ENCODE peak calls at places on chromosomes 16 and 17, in four cellular contexts. N is K562, D is H1, K is GM12878. V is an unnamed sample.

GRCh38 chr16:1146409-1146808 is 6.5 kb upstream of the CACNA1H start:
- DNase-seq in D (no peak), K (no peak), N (peak), V (no peak)

GRCh38 chr17:79951361-79952264 is 84.1 kb downstream of the TBC1D16 start:
- DNase-seq in K (no peak), D (no peak), N (no peak), V (peak)

GRCh38 chr16:65958096-65958495 is 408.4 kb upstream of the CDH5 start:
- DNase-seq in K (no peak), D (no peak), N (no peak), V (no peak)

GRCh38 chr16:10820546-10820945 is 2.0 kb upstream of the TVP23A start:
- DNase-seq in K (no peak), D (no peak), N (no peak), V (no peak)

GRCh38 chr16:66443269-66443652 is 16.2 kb downstream of the BEAN1 start:
- DNase-seq in N (no peak), K (no peak), D (no peak), V (no peak)

GRCh38 chr17:65323055-65323454 is 185.9 kb downstream of the RGS9 start:
- DNase-seq in N (no peak), D (no peak), K (no peak), V (no peak)

GRCh38 chr16:17166095-17166494 is 304.7 kb downstream of the XYLT1 start:
- DNase-seq in N (no peak), D (no peak), K (no peak), V (no peak)

GRCh38 chr16:1964046-1964505 is 550 bp downstream of the RPS2 start:
- DNase-seq in N (peak), K (no peak), D (no peak), V (no peak)

GRCh38 chr17:12727076-12727750 is 61.5 kb downstream of the MYOCD start:
- DNase-seq in K (no peak), N (no peak), D (no peak), V (no peak)

GRCh38 chr16:83513006-83513755 is 294.6 kb upstream of the HSBP1 start:
- DNase-seq in N (no peak), K (no peak), D (no peak), V (no peak)

GRCh38 chr17:78343099-78343432 is 16.8 kb downstream of the SOCS3 start:
- DNase-seq in K (no peak), D (no peak), N (no peak), V (no peak)

GRCh38 chr17:40884708-40885512 is at the start of gene KRT20:
- DNase-seq in N (no peak), D (no peak), K (no peak), V (no peak)

GRCh38 chr16:68355447-68356248 is 44.8 kb downstream of the PRMT7 start:
- DNase-seq in K (no peak), N (no peak), D (no peak), V (no peak)

GRCh38 chr17:1714980-1715802 is 5.0 kb upstream of the TLCD2 start:
- DNase-seq in N (peak), D (no peak), K (no peak), V (peak)

GRCh38 chr17:3475812-3476686 is at the start of gene ASPA:
- DNase-seq in K (no peak), D (no peak), N (no peak), V (no peak)

GRCh38 chr17:60356947-60357346 is 35.0 kb downstream of the USP32 start:
- DNase-seq in N (no peak), K (no peak), D (no peak), V (no peak)

GRCh38 chr17:5179003-5179402 is 12.7 kb downstream of the ZNF594 start:
- DNase-seq in K (no peak), N (no peak), D (no peak), V (no peak)

GRCh38 chr16:19393226-19394074 is 24.2 kb upstream of the TMC5 start:
- DNase-seq in D (no peak), K (no peak), N (no peak), V (no peak)

GRCh38 chr17:49260011-49260921 is 29.7 kb upstream of the PHOSPHO1 start:
- DNase-seq in K (no peak), N (peak), D (no peak), V (peak)

GRCh38 chr16:17301593-17302135 is 169.1 kb downstream of the XYLT1 start:
- DNase-seq in D (no peak), N (no peak), K (peak), V (no peak)

GRCh38 chr16:84884311-84885023 is 64.7 kb downstream of the CRISPLD2 start:
- DNase-seq in K (no peak), N (peak), D (no peak), V (peak)

GRCh38 chr16:58733248-58733670 is 857 bp downstream of the GOT2 start:
- DNase-seq in N (no peak), D (no peak), K (no peak), V (peak)

GRCh38 chr17:67520282-67520906 is 143.3 kb downstream of the PITPNC1 start:
- DNase-seq in N (no peak), D (no peak), K (no peak), V (no peak)

GRCh38 chr17:68771867-68772515 is 170.8 kb upstream of the FAM20A start:
- DNase-seq in K (no peak), D (no peak), N (peak), V (peak)

GRCh38 chr16:3030872-3031212 is 5.9 kb downstream of the BICDL2 start:
- DNase-seq in K (no peak), N (no peak), D (no peak), V (no peak)

GRCh38 chr16:88705746-88706287 is 391 bp downstream of the RNF166 start:
- DNase-seq in D (no peak), N (no peak), K (no peak), V (no peak)

GRCh38 chr16:89308391-89309333 is 91.2 kb downstream of the ZNF778 start:
- DNase-seq in D (no peak), N (peak), K (no peak), V (no peak)

GRCh38 chr17:69872675-69873262 is 202.3 kb upstream of the KCNJ16 start:
- DNase-seq in D (no peak), K (no peak), N (no peak), V (no peak)

GRCh38 chr17:69869667-69870066 is 205.4 kb upstream of the KCNJ16 start:
- DNase-seq in D (no peak), K (no peak), N (no peak), V (no peak)

GRCh38 chr17:69870751-69871199 is 204.2 kb upstream of the KCNJ16 start:
- DNase-seq in K (no peak), D (peak), N (no peak), V (no peak)

GRCh38 chr17:69871318-69871717 is 203.7 kb upstream of the KCNJ16 start:
- DNase-seq in N (no peak), K (no peak), D (no peak), V (no peak)

DNA sequence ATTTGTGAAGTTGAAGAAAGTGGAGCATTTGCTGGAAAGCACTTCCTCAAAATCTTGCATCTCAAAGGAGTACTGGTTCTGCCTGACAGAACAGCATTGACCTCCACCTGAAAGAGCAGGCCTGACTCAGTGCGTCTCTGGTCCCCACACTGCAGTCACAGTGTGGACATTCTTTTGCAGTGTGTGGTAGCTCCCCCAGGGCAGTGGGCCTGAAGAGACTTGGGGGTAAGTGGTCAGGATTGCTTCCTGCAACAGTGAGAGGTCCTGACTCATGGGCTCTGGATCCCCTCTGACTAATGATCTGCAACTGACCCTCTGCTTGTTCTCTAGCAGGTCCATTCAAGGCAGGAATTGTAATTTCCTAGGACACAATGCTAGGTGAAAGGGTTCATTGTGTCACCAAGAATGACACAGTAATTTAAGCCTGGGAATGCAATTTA is 204.9 kb upstream of the KCNJ16 start:
- DNase-seq in K (no peak), D (peak), N (no peak), V (no peak)
- TF ChIP-seq BRCA1 in K (no peak), D (no peak), N (no peak), V (no peak)

DNA sequence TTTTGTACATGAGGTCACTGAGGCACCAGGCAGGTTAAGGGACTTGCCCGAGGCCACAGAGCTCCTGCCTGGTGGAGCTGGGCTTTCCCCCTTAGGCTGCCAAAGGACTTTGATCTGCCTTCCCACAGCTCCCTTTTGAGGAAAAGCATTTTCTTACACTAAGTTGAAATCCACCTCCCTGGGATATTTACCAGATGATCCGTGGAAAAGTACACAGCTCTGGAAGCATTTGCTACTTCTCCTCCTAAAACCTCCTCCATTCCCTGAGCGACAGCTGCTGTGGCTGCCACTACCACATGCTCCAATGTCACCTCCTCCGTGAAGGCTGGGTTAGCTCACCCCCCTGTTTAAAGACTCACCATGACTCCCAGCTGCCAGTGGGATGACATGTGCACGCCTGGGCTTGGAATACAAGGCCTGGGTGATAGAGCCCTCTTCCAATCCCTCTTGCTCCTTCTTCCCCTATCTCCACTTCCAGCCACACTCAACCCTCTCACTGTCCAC is 1.2 kb upstream of the MPRIP start:
- DNase-seq in D (no peak), K (no peak), N (peak), V (peak)
- TF ChIP-seq SIN3A in D (peak), K (no peak), N (no peak), V (peak)

DNA sequence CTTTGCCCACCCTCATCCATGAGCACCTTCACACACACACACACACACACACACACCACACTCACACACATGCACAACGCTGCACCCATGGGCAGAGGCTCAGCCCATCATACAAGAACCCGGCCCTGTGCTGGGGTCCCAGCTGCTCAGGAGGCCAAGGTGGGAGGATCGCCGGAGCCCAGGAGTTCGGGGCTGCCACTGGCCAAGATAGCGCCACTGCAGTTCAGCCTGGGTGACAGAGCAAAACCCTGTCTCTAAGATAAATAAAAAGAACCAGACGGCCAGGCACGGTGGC is 3.4 kb upstream of the FSCN2 start:
- DNase-seq in K (no peak), D (no peak), N (no peak), V (no peak)
- TF ChIP-seq BRCA1 in K (no peak), D (no peak), N (no peak), V (no peak)

DNA sequence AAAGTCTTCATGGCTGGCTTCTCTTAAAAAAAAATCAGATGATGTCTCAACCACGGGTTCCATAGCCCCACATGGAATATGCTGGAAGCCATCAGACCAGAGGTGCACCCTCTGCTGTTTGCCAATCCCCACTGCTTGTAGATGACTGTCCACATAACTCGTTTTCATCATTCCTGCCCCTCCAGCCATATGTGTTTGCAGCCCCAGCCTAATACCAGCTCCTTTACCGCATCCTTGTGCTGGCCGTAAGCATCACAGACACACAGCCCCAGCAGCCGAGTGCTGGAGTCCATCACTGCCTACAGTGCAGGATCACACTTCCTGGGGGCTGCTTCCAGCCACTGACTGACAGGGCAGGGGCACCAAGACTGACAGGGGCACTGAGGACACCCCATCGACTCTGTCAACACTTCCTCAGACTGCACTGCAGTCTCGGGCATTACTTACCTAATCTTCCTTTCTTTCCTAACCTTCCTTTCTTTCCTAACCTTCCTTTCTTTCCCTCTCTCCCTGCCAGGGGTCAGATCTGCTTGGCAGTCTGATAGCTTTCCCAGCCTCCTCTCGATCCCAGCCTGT is 5.0 kb downstream of the RCVRN start:
- DNase-seq in D (no peak), K (no peak), N (no peak), V (no peak)
- TF ChIP-seq SIN3A in D (no peak), K (no peak), N (no peak), V (no peak)

DNA sequence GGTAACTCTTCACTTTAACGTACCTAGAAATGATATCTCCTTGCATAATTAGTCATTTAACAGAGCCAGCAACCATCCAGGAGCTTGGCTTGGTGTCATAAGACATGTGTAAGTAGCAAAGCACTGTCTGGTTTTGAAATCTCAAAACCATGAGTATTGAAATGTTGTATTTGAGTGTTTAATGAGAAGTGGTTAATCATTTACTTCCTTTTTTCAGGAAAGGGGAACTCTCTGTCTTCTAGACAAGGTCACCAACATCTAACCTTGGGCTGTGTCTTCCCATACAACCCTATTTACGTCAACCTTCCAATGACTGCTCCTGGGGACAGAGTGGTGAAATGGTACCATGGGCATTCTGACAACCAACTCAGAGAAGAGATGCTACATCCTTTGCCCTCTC is 27.1 kb downstream of the PMP22 start:
- DNase-seq in N (no peak), D (no peak), K (no peak), V (no peak)
- TF ChIP-seq BRCA1 in N (no peak), D (no peak), K (no peak), V (no peak)